ENCODE peak calls at places on chromosomes 13 and 19, in seven cellular contexts. V, U, C, N, O, I and M are unnamed samples.

GRCh38 chr19:49020342-49020741 is 3.5 kb upstream of the LHB start:
- DNase-seq in V (no peak), C (no peak), N (no peak), I (no peak), O (no peak), U (no peak), M (no peak)

GRCh38 chr19:13756210-13756609 is 8.1 kb upstream of the MRI1 start:
- DNase-seq in O (no peak), C (no peak), N (no peak), U (no peak), I (no peak), V (no peak), M (no peak)

GRCh38 chr13:102311901-102312300 is 89.9 kb downstream of the FGF14 start:
- DNase-seq in O (no peak), V (peak), N (no peak), I (no peak), U (no peak), C (no peak), M (no peak)

GRCh38 chr13:94778585-94778984 is 66.2 kb upstream of the SOX21 start:
- DNase-seq in U (no peak), C (no peak), O (no peak), V (no peak), N (no peak), I (no peak), M (no peak)

GRCh38 chr13:110388141-110388943 is 81.3 kb downstream of the COL4A2 start:
- DNase-seq in C (no peak), I (no peak), O (no peak), U (peak), V (no peak), N (no peak), M (no peak)

GRCh38 chr13:72726721-72727416 is 560 bp downstream of the MZT1 start:
- DNase-seq in O (peak), V (peak), N (peak), U (peak), I (no peak), C (no peak), M (peak)

GRCh38 chr19:18418034-18418724 is 1.0 kb upstream of the SSBP4 start:
- DNase-seq in U (no peak), N (no peak), C (no peak), I (no peak), O (no peak), V (no peak), M (no peak)

GRCh38 chr13:24270639-24271131 is 38.7 kb upstream of the C1QTNF9 start:
- DNase-seq in O (peak), V (peak), U (peak), I (peak), N (peak), C (no peak), M (peak)

GRCh38 chr19:9865732-9866627 is 30.9 kb downstream of the PIN1 start:
- DNase-seq in V (no peak), O (peak), U (no peak), I (no peak), C (no peak), N (no peak), M (no peak)

GRCh38 chr13:93079294-93079693 is 147.3 kb upstream of the GPC6 start:
- DNase-seq in U (peak), O (no peak), N (no peak), C (no peak), I (no peak), V (no peak), M (no peak)

GRCh38 chr13:103188688-103189326 is 122.6 kb upstream of the SLC10A2 start:
- DNase-seq in C (no peak), I (no peak), N (no peak), U (peak), O (no peak), V (peak), M (no peak)

GRCh38 chr13:44188257-44188656 is 185.4 kb upstream of the SERP2 start:
- DNase-seq in V (no peak), N (no peak), C (no peak), U (peak), I (no peak), O (no peak), M (no peak)

GRCh38 chr13:99981115-99982020 is at the start of gene ZIC2:
- DNase-seq in O (no peak), C (no peak), V (no peak), I (no peak), N (peak), U (peak), M (no peak)

GRCh38 chr19:1064661-1065605 is 2.0 kb upstream of the ARHGAP45 start:
- DNase-seq in V (peak), U (peak), C (no peak), I (no peak), N (peak), O (peak), M (peak)

GRCh38 chr13:26011996-26012688 is 39.7 kb downstream of the SHISA2 start:
- DNase-seq in O (peak), N (peak), I (no peak), U (no peak), C (no peak), V (peak), M (peak)

GRCh38 chr19:49213791-49214190 is 56.2 kb downstream of the TRPM4 start:
- DNase-seq in C (no peak), V (no peak), N (peak), I (no peak), U (no peak), O (no peak), M (no peak)

GRCh38 chr13:113074876-113075275 is 30.7 kb upstream of the F7 start:
- DNase-seq in I (no peak), C (no peak), V (no peak), U (no peak), O (no peak), N (peak), M (no peak)

GRCh38 chr13:93736111-93736510 is 509.5 kb downstream of the GPC6 start:
- DNase-seq in I (no peak), N (no peak), V (no peak), C (no peak), O (no peak), U (peak), M (no peak)

GRCh38 chr13:33744589-33745369 is 73.2 kb upstream of the RFC3 start:
- DNase-seq in V (no peak), C (no peak), I (no peak), O (no peak), N (no peak), U (no peak), M (no peak)

GRCh38 chr19:56126983-56127780 is 6.1 kb upstream of the ZNF787 start:
- DNase-seq in O (no peak), V (no peak), C (no peak), U (no peak), I (no peak), N (no peak), M (no peak)

GRCh38 chr13:37306778-37307544 is 201.5 kb upstream of the CSNK1A1L start:
- DNase-seq in O (no peak), V (no peak), U (peak), I (no peak), N (no peak), C (peak), M (no peak)

GRCh38 chr13:65965496-65965895 is 1264.6 kb downstream of the PCDH9 start:
- DNase-seq in U (peak), C (no peak), N (no peak), V (no peak), I (no peak), O (no peak), M (no peak)

GRCh38 chr13:67119481-67119883 is 110.7 kb downstream of the PCDH9 start:
- DNase-seq in O (no peak), C (peak), I (no peak), U (peak), N (no peak), V (no peak), M (no peak)

GRCh38 chr19:44912854-44913253 is 1.6 kb upstream of the APOC1 start:
- DNase-seq in I (no peak), O (no peak), V (no peak), C (no peak), N (no peak), U (no peak), M (peak)

GRCh38 chr19:6066661-6067646 is 43.3 kb downstream of the RFX2 start:
- DNase-seq in C (peak), N (peak), V (no peak), I (no peak), O (peak), U (peak), M (peak)

GRCh38 chr19:40588110-40588854 is 11.6 kb downstream of the SHKBP1 start:
- DNase-seq in I (no peak), C (no peak), N (no peak), V (no peak), U (peak), O (no peak), M (no peak)

GRCh38 chr19:28971513-28971912 is 241.4 kb downstream of the UQCRFS1 start:
- DNase-seq in U (no peak), N (no peak), C (no peak), I (no peak), O (no peak), V (no peak), M (no peak)

GRCh38 chr19:44955500-44956439 is 590 bp downstream of the CLPTM1 start:
- DNase-seq in N (no peak), U (no peak), O (no peak), I (no peak), V (no peak), C (no peak), M (peak)

GRCh38 chr19:45160870-45161714 is at the start of gene NKPD1:
- DNase-seq in O (no peak), C (no peak), I (no peak), U (no peak), V (no peak), N (peak), M (no peak)